ENCODE peak calls at places on chromosomes 16 and 17, in four cellular contexts. U, Z, S and B are unnamed samples.

GRCh38 chr16:20868890-20869289 is 31.3 kb downstream of the DCUN1D3 start:
- DNase-seq in U (no peak), Z (peak), S (peak), B (peak)

GRCh38 chr17:57366558-57367351 is 110.4 kb downstream of the MSI2 start:
- DNase-seq in U (no peak), Z (no peak), S (no peak), B (peak)

GRCh38 chr17:62724398-62725146 is 83.5 kb downstream of the MARCHF10 start:
- DNase-seq in U (peak), Z (no peak), S (no peak), B (no peak)

GRCh38 chr17:46851029-46851741 is at the start of gene WNT9B:
- DNase-seq in U (no peak), Z (no peak), S (no peak), B (no peak)

GRCh38 chr16:56038564-56039098 is 152.7 kb upstream of the GNAO1 start:
- DNase-seq in U (no peak), Z (no peak), S (no peak), B (no peak)

GRCh38 chr17:59277031-59277430 is 54.4 kb upstream of the YPEL2 start:
- DNase-seq in U (no peak), Z (no peak), S (no peak), B (no peak)

GRCh38 chr17:4950075-4950756 is 703 bp upstream of the ENO3 start:
- DNase-seq in U (no peak), Z (peak), S (no peak), B (no peak)

GRCh38 chr16:10883004-10883403 is 6.0 kb downstream of the CIITA start:
- DNase-seq in U (no peak), Z (no peak), S (no peak), B (no peak)

GRCh38 chr17:77391668-77392375 is 251.1 kb downstream of the SEC14L1 start:
- DNase-seq in U (no peak), Z (no peak), S (peak), B (peak)

GRCh38 chr17:7530294-7530900 is 18.5 kb upstream of the TNFSF12 start:
- DNase-seq in U (no peak), Z (no peak), S (no peak), B (no peak)

GRCh38 chr17:8489841-8490240 is 54.2 kb downstream of the NDEL1 start:
- DNase-seq in U (no peak), Z (no peak), S (no peak), B (no peak)